ENCODE peak calls at places on chromosomes 13 and 19, in nine cellular contexts. W, T, U, D, F, X, B, G and M are unnamed samples.

GRCh38 chr13:102351486-102351885 is 50.4 kb downstream of the FGF14 start:
- DNase-seq in X (no peak), D (no peak), G (no peak), F (no peak), B (no peak), W (no peak), U (no peak), T (no peak), M (no peak)

GRCh38 chr19:11069451-11070009 is 19.7 kb upstream of the LDLR start:
- DNase-seq in F (no peak), B (peak; percentile 4), U (no peak), D (no peak), W (no peak), T (no peak), X (no peak), G (no peak), M (no peak)

GRCh38 chr19:6219592-6220290 is 60.0 kb downstream of the MLLT1 start:
- DNase-seq in U (no peak), B (peak; percentile 30), G (no peak), T (no peak), D (no peak), X (no peak), F (no peak), W (no peak), M (no peak)

GRCh38 chr13:111948811-111949210 is 118.1 kb upstream of the SOX1 start:
- DNase-seq in B (no peak), T (no peak), D (no peak), W (no peak), F (no peak), X (no peak), U (no peak), G (no peak), M (no peak)

GRCh38 chr19:5618591-5618990 is 4.0 kb downstream of the SAFB2 start:
- DNase-seq in T (no peak), G (no peak), B (no peak), X (no peak), D (no peak), F (no peak), W (no peak), U (no peak), M (no peak)

GRCh38 chr19:2984196-2984490 is 6.8 kb downstream of the TLE6 start:
- DNase-seq in F (no peak), T (no peak), U (no peak), D (no peak), B (no peak), X (no peak), G (no peak), W (no peak), M (no peak)

GRCh38 chr13:99686157-99686572 is 184.9 kb downstream of the TM9SF2 start:
- DNase-seq in U (no peak), W (no peak), B (peak; percentile 4), X (no peak), F (no peak), G (peak; percentile 53), D (no peak), T (no peak), M (peak; percentile 79)

GRCh38 chr13:113153810-113154748 is 4.4 kb upstream of the PROZ start:
- DNase-seq in B (peak; percentile 68), W (peak; percentile 87), T (peak; percentile 63), X (peak; percentile 46), G (peak; percentile 81), F (peak; percentile 33), U (peak; percentile 63), D (peak; percentile 90), M (peak; percentile 83)

GRCh38 chr19:16106121-16106520 is 5.6 kb upstream of the RAB8A start:
- DNase-seq in T (peak; percentile 46), X (no peak), D (no peak), W (peak; percentile 63), F (no peak), U (no peak), G (no peak), B (no peak), M (no peak)

GRCh38 chr19:32988724-32989123 is 16.7 kb downstream of the FAAP24 start:
- DNase-seq in B (no peak), U (no peak), W (no peak), D (no peak), X (no peak), F (no peak), T (no peak), G (no peak), M (no peak)

GRCh38 chr13:46348976-46349375 is 38.1 kb downstream of the RUBCNL start:
- DNase-seq in G (no peak), B (no peak), W (no peak), F (no peak), X (no peak), U (no peak), D (no peak), T (no peak), M (no peak)

GRCh38 chr19:49165111-49165750 is 7.6 kb downstream of the TRPM4 start:
- DNase-seq in D (peak; percentile 38), W (no peak), U (no peak), G (peak; percentile 44), B (no peak), T (no peak), F (no peak), X (no peak), M (peak; percentile 38)